ENCODE peak calls at places on chromosomes 16 and 17, in eight cellular contexts. One of them, this sample, is unnamed.

GRCh38 chr16:30157214-30157613 is 26.2 kb upstream of the CORO1A start:
- DNase-seq in heart left ventricle: no peak
- DNase-seq in psoas muscle: no peak
- DNase-seq in upper lobe of right lung: no peak
- DNase-seq in iPS DF 6.9: no peak
- DNase-seq in OCI-LY7: no peak
- DNase-seq in lung: no peak
- DNase-seq in Panc1: no peak
- DNase-seq in this sample: no peak

GRCh38 chr16:24010440-24011089 is 174.8 kb downstream of the PRKCB start:
- DNase-seq in heart left ventricle: peak; percentile 75
- DNase-seq in lung: peak; percentile 74
- DNase-seq in OCI-LY7: peak; percentile 91
- DNase-seq in psoas muscle: peak; percentile 41
- DNase-seq in iPS DF 6.9: peak; percentile 54
- DNase-seq in upper lobe of right lung: peak; percentile 79
- DNase-seq in Panc1: peak; percentile 39
- DNase-seq in this sample: peak; percentile 85

GRCh38 chr17:57044976-57045867 is 39.8 kb upstream of the AKAP1 start:
- DNase-seq in heart left ventricle: peak; percentile 23
- DNase-seq in iPS DF 6.9: no peak
- DNase-seq in psoas muscle: no peak
- DNase-seq in Panc1: no peak
- DNase-seq in upper lobe of right lung: peak; percentile 66
- DNase-seq in lung: no peak
- DNase-seq in OCI-LY7: no peak
- DNase-seq in this sample: no peak

GRCh38 chr16:9911231-9911630 is 271.0 kb downstream of the GRIN2A start:
- DNase-seq in iPS DF 6.9: no peak
- DNase-seq in Panc1: no peak
- DNase-seq in heart left ventricle: no peak
- DNase-seq in lung: no peak
- DNase-seq in OCI-LY7: no peak
- DNase-seq in upper lobe of right lung: no peak
- DNase-seq in psoas muscle: no peak
- DNase-seq in this sample: no peak

GRCh38 chr17:67244621-67245072 is 349 bp downstream of the HELZ start:
- DNase-seq in psoas muscle: peak; percentile 21
- DNase-seq in lung: no peak
- DNase-seq in heart left ventricle: no peak
- DNase-seq in OCI-LY7: no peak
- DNase-seq in iPS DF 6.9: no peak
- DNase-seq in upper lobe of right lung: peak; percentile 73
- DNase-seq in Panc1: no peak
- DNase-seq in this sample: no peak

GRCh38 chr16:1133810-1134520 is 18.9 kb upstream of the CACNA1H start:
- DNase-seq in OCI-LY7: no peak
- DNase-seq in Panc1: no peak
- DNase-seq in psoas muscle: no peak
- DNase-seq in upper lobe of right lung: no peak
- DNase-seq in lung: no peak
- DNase-seq in iPS DF 6.9: no peak
- DNase-seq in heart left ventricle: no peak
- DNase-seq in this sample: no peak

GRCh38 chr17:81556175-81556691 is 4.1 kb upstream of the FAAP100 start:
- DNase-seq in heart left ventricle: no peak
- DNase-seq in lung: no peak
- DNase-seq in psoas muscle: no peak
- DNase-seq in iPS DF 6.9: no peak
- DNase-seq in OCI-LY7: no peak
- DNase-seq in upper lobe of right lung: no peak
- DNase-seq in Panc1: no peak
- DNase-seq in this sample: no peak

GRCh38 chr17:12632785-12633184 is 32.9 kb upstream of the MYOCD start:
- DNase-seq in upper lobe of right lung: no peak
- DNase-seq in OCI-LY7: no peak
- DNase-seq in iPS DF 6.9: no peak
- DNase-seq in lung: no peak
- DNase-seq in psoas muscle: no peak
- DNase-seq in Panc1: no peak
- DNase-seq in heart left ventricle: no peak
- DNase-seq in this sample: no peak

GRCh38 chr17:64385187-64386083 is 5.2 kb downstream of the PECAM1 start:
- DNase-seq in heart left ventricle: peak; percentile 49
- DNase-seq in upper lobe of right lung: peak; percentile 60
- DNase-seq in psoas muscle: peak; percentile 67
- DNase-seq in Panc1: no peak
- DNase-seq in lung: peak; percentile 40
- DNase-seq in OCI-LY7: no peak
- DNase-seq in iPS DF 6.9: no peak
- DNase-seq in this sample: no peak

GRCh38 chr17:81713004-81713555 is 996 bp downstream of the SLC25A10 start:
- DNase-seq in upper lobe of right lung: no peak
- DNase-seq in lung: no peak
- DNase-seq in OCI-LY7: no peak
- DNase-seq in iPS DF 6.9: no peak
- DNase-seq in heart left ventricle: no peak
- DNase-seq in Panc1: no peak
- DNase-seq in psoas muscle: peak; percentile 9
- DNase-seq in this sample: no peak

GRCh38 chr17:78736526-78737079 is 45.5 kb downstream of the CYTH1 start:
- DNase-seq in iPS DF 6.9: no peak
- DNase-seq in upper lobe of right lung: peak; percentile 94
- DNase-seq in lung: peak; percentile 91
- DNase-seq in OCI-LY7: peak; percentile 91
- DNase-seq in heart left ventricle: peak; percentile 84
- DNase-seq in Panc1: peak; percentile 54
- DNase-seq in psoas muscle: peak; percentile 58
- DNase-seq in this sample: peak; percentile 94

GRCh38 chr17:28940675-28941074 is 10.6 kb downstream of the PHF12 start:
- DNase-seq in Panc1: no peak
- DNase-seq in OCI-LY7: no peak
- DNase-seq in iPS DF 6.9: no peak
- DNase-seq in lung: no peak
- DNase-seq in heart left ventricle: peak; percentile 68
- DNase-seq in psoas muscle: peak; percentile 39
- DNase-seq in upper lobe of right lung: no peak
- DNase-seq in this sample: no peak

GRCh38 chr16:56258508-56259424 is 67.5 kb downstream of the GNAO1 start:
- DNase-seq in OCI-LY7: no peak
- DNase-seq in Panc1: no peak
- DNase-seq in psoas muscle: no peak
- DNase-seq in iPS DF 6.9: no peak
- DNase-seq in lung: no peak
- DNase-seq in upper lobe of right lung: no peak
- DNase-seq in heart left ventricle: no peak
- DNase-seq in this sample: no peak

GRCh38 chr17:80477647-80478478 is 1.5 kb upstream of the NPTX1 start:
- DNase-seq in OCI-LY7: no peak
- DNase-seq in upper lobe of right lung: no peak
- DNase-seq in Panc1: no peak
- DNase-seq in psoas muscle: no peak
- DNase-seq in lung: no peak
- DNase-seq in iPS DF 6.9: no peak
- DNase-seq in heart left ventricle: no peak
- DNase-seq in this sample: no peak

GRCh38 chr16:70508752-70509151 is 14.6 kb downstream of the COG4 start:
- DNase-seq in heart left ventricle: no peak
- DNase-seq in upper lobe of right lung: no peak
- DNase-seq in lung: no peak
- DNase-seq in OCI-LY7: peak; percentile 64
- DNase-seq in Panc1: no peak
- DNase-seq in iPS DF 6.9: no peak
- DNase-seq in psoas muscle: no peak
- DNase-seq in this sample: no peak

GRCh38 chr16:586047-586644 is 3.7 kb upstream of the RAB40C start:
- DNase-seq in lung: no peak
- DNase-seq in upper lobe of right lung: no peak
- DNase-seq in psoas muscle: no peak
- DNase-seq in Panc1: no peak
- DNase-seq in heart left ventricle: peak; percentile 27
- DNase-seq in OCI-LY7: no peak
- DNase-seq in iPS DF 6.9: no peak
- DNase-seq in this sample: no peak

GRCh38 chr17:66302761-66303626 is 581 bp downstream of the PRKCA start:
- DNase-seq in heart left ventricle: peak; percentile 66
- DNase-seq in lung: peak; percentile 51
- DNase-seq in psoas muscle: peak; percentile 43
- DNase-seq in iPS DF 6.9: no peak
- DNase-seq in OCI-LY7: peak; percentile 57
- DNase-seq in upper lobe of right lung: peak; percentile 83
- DNase-seq in Panc1: no peak
- DNase-seq in this sample: peak; percentile 68

GRCh38 chr17:50830994-50831393 is 4.4 kb upstream of the WFIKKN2 start:
- DNase-seq in OCI-LY7: no peak
- DNase-seq in lung: no peak
- DNase-seq in Panc1: no peak
- DNase-seq in upper lobe of right lung: no peak
- DNase-seq in heart left ventricle: no peak
- DNase-seq in iPS DF 6.9: no peak
- DNase-seq in psoas muscle: no peak
- DNase-seq in this sample: no peak

GRCh38 chr16:1291576-1291974 is 17.9 kb upstream of the UBE2I start:
- DNase-seq in psoas muscle: no peak
- DNase-seq in iPS DF 6.9: no peak
- DNase-seq in lung: no peak
- DNase-seq in heart left ventricle: no peak
- DNase-seq in OCI-LY7: no peak
- DNase-seq in upper lobe of right lung: no peak
- DNase-seq in Panc1: no peak
- DNase-seq in this sample: no peak

GRCh38 chr16:87382023-87382785 is 1.4 kb downstream of the FBXO31 start:
- DNase-seq in Panc1: no peak
- DNase-seq in upper lobe of right lung: no peak
- DNase-seq in OCI-LY7: no peak
- DNase-seq in heart left ventricle: no peak
- DNase-seq in psoas muscle: no peak
- DNase-seq in lung: no peak
- DNase-seq in iPS DF 6.9: no peak
- DNase-seq in this sample: no peak
- H3K4me1 ChIP-seq in Panc1: peaks cover 13% of the 10 kb centered on the region
- H3K4me1 ChIP-seq in upper lobe of right lung: peaks cover 31% of the 10 kb centered on the region
- H3K4me1 ChIP-seq in OCI-LY7: peaks cover 35% of the 10 kb centered on the region
- H3K4me1 ChIP-seq in heart left ventricle: peaks cover 35% of the 10 kb centered on the region
- H3K4me1 ChIP-seq in psoas muscle: peaks cover 50% of the 10 kb centered on the region
- H3K4me1 ChIP-seq in lung: peaks cover 8% of the 10 kb centered on the region
- H3K4me1 ChIP-seq in iPS DF 6.9: no peaks in the 10 kb centered on the region
- H3K4me1 ChIP-seq in this sample: peaks cover 55% of the 10 kb centered on the region

DNA sequence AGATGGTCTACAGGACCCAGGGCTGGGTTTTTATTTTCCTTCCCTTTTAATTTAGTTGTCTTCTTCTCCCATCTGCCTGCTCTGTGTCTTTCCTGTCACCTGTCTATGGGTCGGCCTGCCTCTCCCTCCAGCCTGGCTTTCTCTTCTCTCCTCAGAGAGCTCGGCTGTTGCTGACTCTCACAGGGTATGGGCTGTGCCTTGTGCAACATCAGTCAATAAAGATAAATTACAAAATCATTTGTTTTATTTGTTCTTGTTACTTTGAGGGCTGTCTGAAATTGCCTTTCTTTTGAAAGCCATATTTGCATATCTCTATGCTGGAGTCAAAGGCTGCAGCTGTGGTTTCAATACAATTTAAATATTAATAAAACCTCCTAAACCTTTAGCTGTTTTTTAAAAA is 15.6 kb downstream of the RND2 start:
- DNase-seq in lung: no peak
- DNase-seq in Panc1: no peak
- DNase-seq in iPS DF 6.9: no peak
- DNase-seq in heart left ventricle: no peak
- DNase-seq in upper lobe of right lung: no peak
- DNase-seq in psoas muscle: no peak
- DNase-seq in OCI-LY7: no peak
- DNase-seq in this sample: no peak
- H3K4me3 ChIP-seq in lung: no peak overlapping the region
- H3K4me3 ChIP-seq in Panc1: no peak overlapping the region
- H3K4me3 ChIP-seq in iPS DF 6.9: no peak overlapping the region
- H3K4me3 ChIP-seq in heart left ventricle: no peak overlapping the region
- H3K4me3 ChIP-seq in upper lobe of right lung: no peak overlapping the region
- H3K4me3 ChIP-seq in psoas muscle: no peak overlapping the region
- H3K4me3 ChIP-seq in OCI-LY7: no peak overlapping the region
- H3K4me3 ChIP-seq in this sample: no peak overlapping the region

DNA sequence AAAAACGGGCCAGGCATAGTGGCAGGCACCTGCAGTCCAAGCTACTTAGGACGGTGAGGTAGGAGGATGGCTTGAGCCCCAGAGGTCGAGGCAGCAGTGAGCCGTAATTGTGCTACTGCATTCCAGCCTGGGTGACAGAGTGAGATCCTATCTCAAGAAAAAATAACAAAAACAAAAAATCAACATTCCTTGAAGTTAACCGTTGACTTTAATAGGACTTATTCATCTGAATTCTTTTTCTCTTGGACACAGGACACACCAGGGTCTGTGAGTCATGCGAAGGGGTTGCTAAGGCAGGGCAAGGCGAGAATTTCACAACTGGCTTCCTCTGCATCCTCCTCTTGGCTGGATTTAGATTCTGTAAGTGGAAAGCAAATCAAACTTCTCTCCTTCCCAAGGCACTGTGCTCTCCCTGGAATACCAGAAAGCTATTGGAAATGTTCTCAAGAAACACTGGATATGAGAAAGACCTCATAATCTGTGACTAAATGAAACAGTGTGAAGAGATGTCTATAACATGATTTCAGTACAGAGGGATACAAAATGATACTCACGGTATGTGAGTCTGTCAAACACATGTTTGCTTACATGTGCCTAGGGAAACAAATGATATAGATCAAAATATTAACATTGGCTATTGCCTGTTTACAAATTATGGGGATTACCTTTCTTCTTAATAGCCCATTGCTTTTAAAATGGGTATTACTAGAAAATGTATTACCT is 99.6 kb downstream of the SYCE1L start:
- DNase-seq in Panc1: peak; percentile 87
- DNase-seq in iPS DF 6.9: no peak
- DNase-seq in upper lobe of right lung: no peak
- DNase-seq in psoas muscle: no peak
- DNase-seq in heart left ventricle: no peak
- DNase-seq in OCI-LY7: no peak
- DNase-seq in lung: no peak
- DNase-seq in this sample: no peak
- H3K4me1 ChIP-seq in Panc1: peaks cover 27% of the 10 kb centered on the region
- H3K4me1 ChIP-seq in iPS DF 6.9: no peaks in the 10 kb centered on the region
- H3K4me1 ChIP-seq in upper lobe of right lung: no peaks in the 10 kb centered on the region
- H3K4me1 ChIP-seq in psoas muscle: no peaks in the 10 kb centered on the region
- H3K4me1 ChIP-seq in heart left ventricle: no peaks in the 10 kb centered on the region
- H3K4me1 ChIP-seq in OCI-LY7: peaks cover 22% of the 10 kb centered on the region
- H3K4me1 ChIP-seq in lung: no peaks in the 10 kb centered on the region
- H3K4me1 ChIP-seq in this sample: no peaks in the 10 kb centered on the region

DNA sequence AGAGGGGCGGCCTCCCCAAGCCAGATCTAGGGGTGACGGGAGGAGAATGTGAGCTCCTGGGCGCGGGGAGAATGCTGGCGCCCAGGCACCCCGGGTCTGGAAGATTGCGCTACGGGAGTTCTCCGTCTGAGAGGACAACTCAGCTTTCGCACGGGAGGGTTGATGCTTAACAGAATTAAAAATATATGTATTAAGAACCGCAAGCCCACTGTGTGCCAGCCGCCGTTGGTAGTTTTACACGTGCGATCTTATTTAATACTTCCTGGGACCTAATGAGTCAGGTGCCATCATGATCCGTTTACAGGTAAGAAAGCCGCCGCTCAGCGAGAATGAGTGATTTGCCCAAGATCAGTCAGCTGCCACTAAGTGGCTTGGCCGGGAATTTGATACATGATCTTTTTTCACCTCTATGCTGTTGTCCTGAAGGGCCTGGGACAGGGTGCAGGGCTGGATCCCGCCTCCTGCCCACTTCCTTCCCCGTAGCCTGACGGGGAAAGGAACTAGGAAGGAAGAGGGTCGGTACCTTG is 784 bp downstream of the VAT1L start:
- DNase-seq in OCI-LY7: no peak
- DNase-seq in lung: no peak
- DNase-seq in psoas muscle: no peak
- DNase-seq in iPS DF 6.9: no peak
- DNase-seq in upper lobe of right lung: no peak
- DNase-seq in Panc1: no peak
- DNase-seq in heart left ventricle: no peak
- DNase-seq in this sample: no peak
- H3K4me3 ChIP-seq in OCI-LY7: no peak overlapping the region
- H3K4me3 ChIP-seq in lung: no peak overlapping the region
- H3K4me3 ChIP-seq in psoas muscle: peak overlapping the region; percentile 56
- H3K4me3 ChIP-seq in iPS DF 6.9: peak overlapping the region; percentile 83
- H3K4me3 ChIP-seq in upper lobe of right lung: peak overlapping the region; percentile 47
- H3K4me3 ChIP-seq in Panc1: peak overlapping the region; percentile 43
- H3K4me3 ChIP-seq in heart left ventricle: peak overlapping the region; percentile 47
- H3K4me3 ChIP-seq in this sample: peak overlapping the region; percentile 55